ENCODE peak calls at places on chromosome 6, in ten cellular contexts. One of them, this sample, is unnamed.

GRCh38 chr6:16136086-16136485 is 7.2 kb downstream of the MYLIP start:
- DNase-seq in activated CD4-positive, alpha-beta T cell treated with anti-CD3 and anti-CD28 coated beads, Interleukin-2, amount 50 U/mL, for 1 hour: peak; percentile 47
- DNase-seq in Calu3: no peak
- DNase-seq in G401: no peak
- DNase-seq in stimulated activated CD4-positive, alpha-beta T cell treated with anti-CD3 and anti-CD28 coated beads, Interleukin-1b, Interleukin-23, amount 100 ng/mL, for 4 hours: no peak
- DNase-seq in H9: no peak
- DNase-seq in GM23338: no peak
- DNase-seq in stimulated activated CD8-positive, alpha-beta memory T cell treated with anti-CD3 and anti-CD28 coated beads, Interleukin-4, amount 100 ng/mL, for 1 hour: no peak
- DNase-seq in HT-29: no peak
- DNase-seq in cardiac muscle cell: no peak
- DNase-seq in this sample: no peak

GRCh38 chr6:106397441-106397840 is 36.9 kb downstream of the CRYBG1 start:
- DNase-seq in activated CD4-positive, alpha-beta T cell treated with anti-CD3 and anti-CD28 coated beads, Interleukin-2, amount 50 U/mL, for 1 hour: no peak
- DNase-seq in Calu3: no peak
- DNase-seq in G401: no peak
- DNase-seq in stimulated activated CD4-positive, alpha-beta T cell treated with anti-CD3 and anti-CD28 coated beads, Interleukin-1b, Interleukin-23, amount 100 ng/mL, for 4 hours: no peak
- DNase-seq in H9: no peak
- DNase-seq in GM23338: no peak
- DNase-seq in stimulated activated CD8-positive, alpha-beta memory T cell treated with anti-CD3 and anti-CD28 coated beads, Interleukin-4, amount 100 ng/mL, for 1 hour: no peak
- DNase-seq in HT-29: no peak
- DNase-seq in cardiac muscle cell: no peak
- DNase-seq in this sample: no peak

GRCh38 chr6:139778688-139779087 is 404.2 kb upstream of the CITED2 start:
- DNase-seq in activated CD4-positive, alpha-beta T cell treated with anti-CD3 and anti-CD28 coated beads, Interleukin-2, amount 50 U/mL, for 1 hour: no peak
- DNase-seq in Calu3: no peak
- DNase-seq in G401: peak; percentile 74
- DNase-seq in stimulated activated CD4-positive, alpha-beta T cell treated with anti-CD3 and anti-CD28 coated beads, Interleukin-1b, Interleukin-23, amount 100 ng/mL, for 4 hours: no peak
- DNase-seq in H9: no peak
- DNase-seq in GM23338: no peak
- DNase-seq in stimulated activated CD8-positive, alpha-beta memory T cell treated with anti-CD3 and anti-CD28 coated beads, Interleukin-4, amount 100 ng/mL, for 1 hour: no peak
- DNase-seq in HT-29: no peak
- DNase-seq in cardiac muscle cell: peak; percentile 47
- DNase-seq in this sample: no peak

GRCh38 chr6:15843764-15844163 is 180.9 kb upstream of the DTNBP1 start:
- DNase-seq in activated CD4-positive, alpha-beta T cell treated with anti-CD3 and anti-CD28 coated beads, Interleukin-2, amount 50 U/mL, for 1 hour: no peak
- DNase-seq in Calu3: no peak
- DNase-seq in G401: no peak
- DNase-seq in stimulated activated CD4-positive, alpha-beta T cell treated with anti-CD3 and anti-CD28 coated beads, Interleukin-1b, Interleukin-23, amount 100 ng/mL, for 4 hours: no peak
- DNase-seq in H9: no peak
- DNase-seq in GM23338: no peak
- DNase-seq in stimulated activated CD8-positive, alpha-beta memory T cell treated with anti-CD3 and anti-CD28 coated beads, Interleukin-4, amount 100 ng/mL, for 1 hour: no peak
- DNase-seq in HT-29: no peak
- DNase-seq in cardiac muscle cell: no peak
- DNase-seq in this sample: no peak

GRCh38 chr6:6696867-6697531 is 108.5 kb downstream of the LY86 start:
- DNase-seq in activated CD4-positive, alpha-beta T cell treated with anti-CD3 and anti-CD28 coated beads, Interleukin-2, amount 50 U/mL, for 1 hour: no peak
- DNase-seq in Calu3: peak; percentile 55
- DNase-seq in G401: peak; percentile 33
- DNase-seq in stimulated activated CD4-positive, alpha-beta T cell treated with anti-CD3 and anti-CD28 coated beads, Interleukin-1b, Interleukin-23, amount 100 ng/mL, for 4 hours: no peak
- DNase-seq in H9: peak; percentile 76
- DNase-seq in GM23338: peak; percentile 91
- DNase-seq in stimulated activated CD8-positive, alpha-beta memory T cell treated with anti-CD3 and anti-CD28 coated beads, Interleukin-4, amount 100 ng/mL, for 1 hour: no peak
- DNase-seq in HT-29: peak; percentile 60
- DNase-seq in cardiac muscle cell: peak; percentile 78
- DNase-seq in this sample: peak; percentile 33

GRCh38 chr6:152463183-152463582 is 174.0 kb downstream of the SYNE1 start:
- DNase-seq in activated CD4-positive, alpha-beta T cell treated with anti-CD3 and anti-CD28 coated beads, Interleukin-2, amount 50 U/mL, for 1 hour: no peak
- DNase-seq in Calu3: no peak
- DNase-seq in G401: no peak
- DNase-seq in stimulated activated CD4-positive, alpha-beta T cell treated with anti-CD3 and anti-CD28 coated beads, Interleukin-1b, Interleukin-23, amount 100 ng/mL, for 4 hours: no peak
- DNase-seq in H9: no peak
- DNase-seq in GM23338: no peak
- DNase-seq in stimulated activated CD8-positive, alpha-beta memory T cell treated with anti-CD3 and anti-CD28 coated beads, Interleukin-4, amount 100 ng/mL, for 1 hour: no peak
- DNase-seq in HT-29: no peak
- DNase-seq in cardiac muscle cell: no peak
- DNase-seq in this sample: no peak

GRCh38 chr6:40440083-40440482 is 147.1 kb downstream of the LRFN2 start:
- DNase-seq in activated CD4-positive, alpha-beta T cell treated with anti-CD3 and anti-CD28 coated beads, Interleukin-2, amount 50 U/mL, for 1 hour: no peak
- DNase-seq in Calu3: no peak
- DNase-seq in G401: no peak
- DNase-seq in stimulated activated CD4-positive, alpha-beta T cell treated with anti-CD3 and anti-CD28 coated beads, Interleukin-1b, Interleukin-23, amount 100 ng/mL, for 4 hours: no peak
- DNase-seq in H9: no peak
- DNase-seq in GM23338: no peak
- DNase-seq in stimulated activated CD8-positive, alpha-beta memory T cell treated with anti-CD3 and anti-CD28 coated beads, Interleukin-4, amount 100 ng/mL, for 1 hour: no peak
- DNase-seq in HT-29: no peak
- DNase-seq in cardiac muscle cell: peak; percentile 9
- DNase-seq in this sample: no peak

GRCh38 chr6:36928547-36928918 is 26.0 kb upstream of the PI16 start:
- DNase-seq in activated CD4-positive, alpha-beta T cell treated with anti-CD3 and anti-CD28 coated beads, Interleukin-2, amount 50 U/mL, for 1 hour: no peak
- DNase-seq in Calu3: no peak
- DNase-seq in G401: no peak
- DNase-seq in stimulated activated CD4-positive, alpha-beta T cell treated with anti-CD3 and anti-CD28 coated beads, Interleukin-1b, Interleukin-23, amount 100 ng/mL, for 4 hours: no peak
- DNase-seq in H9: no peak
- DNase-seq in GM23338: no peak
- DNase-seq in stimulated activated CD8-positive, alpha-beta memory T cell treated with anti-CD3 and anti-CD28 coated beads, Interleukin-4, amount 100 ng/mL, for 1 hour: no peak
- DNase-seq in HT-29: no peak
- DNase-seq in cardiac muscle cell: no peak
- DNase-seq in this sample: no peak

GRCh38 chr6:100573169-100573568 is 108.4 kb upstream of the SIM1 start:
- DNase-seq in activated CD4-positive, alpha-beta T cell treated with anti-CD3 and anti-CD28 coated beads, Interleukin-2, amount 50 U/mL, for 1 hour: no peak
- DNase-seq in Calu3: peak; percentile 37
- DNase-seq in G401: no peak
- DNase-seq in stimulated activated CD4-positive, alpha-beta T cell treated with anti-CD3 and anti-CD28 coated beads, Interleukin-1b, Interleukin-23, amount 100 ng/mL, for 4 hours: no peak
- DNase-seq in H9: no peak
- DNase-seq in GM23338: peak; percentile 28
- DNase-seq in stimulated activated CD8-positive, alpha-beta memory T cell treated with anti-CD3 and anti-CD28 coated beads, Interleukin-4, amount 100 ng/mL, for 1 hour: no peak
- DNase-seq in HT-29: peak; percentile 29
- DNase-seq in cardiac muscle cell: peak; percentile 61
- DNase-seq in this sample: no peak

GRCh38 chr6:75480425-75480824 is 13.2 kb downstream of the FILIP1 start:
- DNase-seq in activated CD4-positive, alpha-beta T cell treated with anti-CD3 and anti-CD28 coated beads, Interleukin-2, amount 50 U/mL, for 1 hour: no peak
- DNase-seq in Calu3: no peak
- DNase-seq in G401: no peak
- DNase-seq in stimulated activated CD4-positive, alpha-beta T cell treated with anti-CD3 and anti-CD28 coated beads, Interleukin-1b, Interleukin-23, amount 100 ng/mL, for 4 hours: no peak
- DNase-seq in H9: no peak
- DNase-seq in GM23338: no peak
- DNase-seq in stimulated activated CD8-positive, alpha-beta memory T cell treated with anti-CD3 and anti-CD28 coated beads, Interleukin-4, amount 100 ng/mL, for 1 hour: no peak
- DNase-seq in HT-29: no peak
- DNase-seq in cardiac muscle cell: no peak
- DNase-seq in this sample: no peak

GRCh38 chr6:167685654-167686053 is 141.1 kb upstream of the AFDN start:
- DNase-seq in activated CD4-positive, alpha-beta T cell treated with anti-CD3 and anti-CD28 coated beads, Interleukin-2, amount 50 U/mL, for 1 hour: no peak
- DNase-seq in Calu3: no peak
- DNase-seq in G401: no peak
- DNase-seq in stimulated activated CD4-positive, alpha-beta T cell treated with anti-CD3 and anti-CD28 coated beads, Interleukin-1b, Interleukin-23, amount 100 ng/mL, for 4 hours: no peak
- DNase-seq in H9: no peak
- DNase-seq in GM23338: no peak
- DNase-seq in stimulated activated CD8-positive, alpha-beta memory T cell treated with anti-CD3 and anti-CD28 coated beads, Interleukin-4, amount 100 ng/mL, for 1 hour: no peak
- DNase-seq in HT-29: no peak
- DNase-seq in cardiac muscle cell: no peak
- DNase-seq in this sample: no peak

GRCh38 chr6:89501239-89501638 is 68.3 kb downstream of the ANKRD6 start:
- DNase-seq in activated CD4-positive, alpha-beta T cell treated with anti-CD3 and anti-CD28 coated beads, Interleukin-2, amount 50 U/mL, for 1 hour: no peak
- DNase-seq in Calu3: no peak
- DNase-seq in G401: no peak
- DNase-seq in stimulated activated CD4-positive, alpha-beta T cell treated with anti-CD3 and anti-CD28 coated beads, Interleukin-1b, Interleukin-23, amount 100 ng/mL, for 4 hours: no peak
- DNase-seq in H9: no peak
- DNase-seq in GM23338: peak; percentile 88
- DNase-seq in stimulated activated CD8-positive, alpha-beta memory T cell treated with anti-CD3 and anti-CD28 coated beads, Interleukin-4, amount 100 ng/mL, for 1 hour: no peak
- DNase-seq in HT-29: no peak
- DNase-seq in cardiac muscle cell: peak; percentile 14
- DNase-seq in this sample: no peak

GRCh38 chr6:137282253-137282652 is 63.1 kb upstream of the IFNGR1 start:
- DNase-seq in activated CD4-positive, alpha-beta T cell treated with anti-CD3 and anti-CD28 coated beads, Interleukin-2, amount 50 U/mL, for 1 hour: no peak
- DNase-seq in Calu3: no peak
- DNase-seq in G401: no peak
- DNase-seq in stimulated activated CD4-positive, alpha-beta T cell treated with anti-CD3 and anti-CD28 coated beads, Interleukin-1b, Interleukin-23, amount 100 ng/mL, for 4 hours: no peak
- DNase-seq in H9: no peak
- DNase-seq in GM23338: no peak
- DNase-seq in stimulated activated CD8-positive, alpha-beta memory T cell treated with anti-CD3 and anti-CD28 coated beads, Interleukin-4, amount 100 ng/mL, for 1 hour: no peak
- DNase-seq in HT-29: no peak
- DNase-seq in cardiac muscle cell: no peak
- DNase-seq in this sample: no peak

GRCh38 chr6:160076009-160076408 is 45.6 kb upstream of the SLC22A1 start:
- DNase-seq in activated CD4-positive, alpha-beta T cell treated with anti-CD3 and anti-CD28 coated beads, Interleukin-2, amount 50 U/mL, for 1 hour: no peak
- DNase-seq in Calu3: no peak
- DNase-seq in G401: no peak
- DNase-seq in stimulated activated CD4-positive, alpha-beta T cell treated with anti-CD3 and anti-CD28 coated beads, Interleukin-1b, Interleukin-23, amount 100 ng/mL, for 4 hours: no peak
- DNase-seq in H9: no peak
- DNase-seq in GM23338: no peak
- DNase-seq in stimulated activated CD8-positive, alpha-beta memory T cell treated with anti-CD3 and anti-CD28 coated beads, Interleukin-4, amount 100 ng/mL, for 1 hour: no peak
- DNase-seq in HT-29: no peak
- DNase-seq in cardiac muscle cell: no peak
- DNase-seq in this sample: no peak

GRCh38 chr6:91590191-91590590 is 1003.3 kb upstream of the MAP3K7 start:
- DNase-seq in activated CD4-positive, alpha-beta T cell treated with anti-CD3 and anti-CD28 coated beads, Interleukin-2, amount 50 U/mL, for 1 hour: no peak
- DNase-seq in Calu3: no peak
- DNase-seq in G401: no peak
- DNase-seq in stimulated activated CD4-positive, alpha-beta T cell treated with anti-CD3 and anti-CD28 coated beads, Interleukin-1b, Interleukin-23, amount 100 ng/mL, for 4 hours: no peak
- DNase-seq in H9: no peak
- DNase-seq in GM23338: peak; percentile 4
- DNase-seq in stimulated activated CD8-positive, alpha-beta memory T cell treated with anti-CD3 and anti-CD28 coated beads, Interleukin-4, amount 100 ng/mL, for 1 hour: no peak
- DNase-seq in HT-29: no peak
- DNase-seq in cardiac muscle cell: no peak
- DNase-seq in this sample: no peak

GRCh38 chr6:20696676-20697075 is 162.4 kb downstream of the CDKAL1 start:
- DNase-seq in activated CD4-positive, alpha-beta T cell treated with anti-CD3 and anti-CD28 coated beads, Interleukin-2, amount 50 U/mL, for 1 hour: no peak
- DNase-seq in Calu3: no peak
- DNase-seq in G401: no peak
- DNase-seq in stimulated activated CD4-positive, alpha-beta T cell treated with anti-CD3 and anti-CD28 coated beads, Interleukin-1b, Interleukin-23, amount 100 ng/mL, for 4 hours: no peak
- DNase-seq in H9: no peak
- DNase-seq in GM23338: no peak
- DNase-seq in stimulated activated CD8-positive, alpha-beta memory T cell treated with anti-CD3 and anti-CD28 coated beads, Interleukin-4, amount 100 ng/mL, for 1 hour: no peak
- DNase-seq in HT-29: no peak
- DNase-seq in cardiac muscle cell: peak; percentile 87
- DNase-seq in this sample: no peak

GRCh38 chr6:25601797-25602679 is 50.0 kb upstream of the SCGN start:
- DNase-seq in activated CD4-positive, alpha-beta T cell treated with anti-CD3 and anti-CD28 coated beads, Interleukin-2, amount 50 U/mL, for 1 hour: no peak
- DNase-seq in Calu3: no peak
- DNase-seq in G401: peak; percentile 79
- DNase-seq in stimulated activated CD4-positive, alpha-beta T cell treated with anti-CD3 and anti-CD28 coated beads, Interleukin-1b, Interleukin-23, amount 100 ng/mL, for 4 hours: no peak
- DNase-seq in H9: no peak
- DNase-seq in GM23338: peak; percentile 73
- DNase-seq in stimulated activated CD8-positive, alpha-beta memory T cell treated with anti-CD3 and anti-CD28 coated beads, Interleukin-4, amount 100 ng/mL, for 1 hour: no peak
- DNase-seq in HT-29: peak; percentile 69
- DNase-seq in cardiac muscle cell: peak; percentile 80
- DNase-seq in this sample: peak; percentile 66

GRCh38 chr6:4910060-4910746 is 93.6 kb downstream of the RPP40 start:
- DNase-seq in activated CD4-positive, alpha-beta T cell treated with anti-CD3 and anti-CD28 coated beads, Interleukin-2, amount 50 U/mL, for 1 hour: no peak
- DNase-seq in Calu3: no peak
- DNase-seq in G401: no peak
- DNase-seq in stimulated activated CD4-positive, alpha-beta T cell treated with anti-CD3 and anti-CD28 coated beads, Interleukin-1b, Interleukin-23, amount 100 ng/mL, for 4 hours: no peak
- DNase-seq in H9: no peak
- DNase-seq in GM23338: no peak
- DNase-seq in stimulated activated CD8-positive, alpha-beta memory T cell treated with anti-CD3 and anti-CD28 coated beads, Interleukin-4, amount 100 ng/mL, for 1 hour: no peak
- DNase-seq in HT-29: peak; percentile 42
- DNase-seq in cardiac muscle cell: no peak
- DNase-seq in this sample: no peak

GRCh38 chr6:27141472-27142015 is 106.0 kb upstream of the PRSS16 start:
- DNase-seq in activated CD4-positive, alpha-beta T cell treated with anti-CD3 and anti-CD28 coated beads, Interleukin-2, amount 50 U/mL, for 1 hour: no peak
- DNase-seq in Calu3: no peak
- DNase-seq in G401: no peak
- DNase-seq in stimulated activated CD4-positive, alpha-beta T cell treated with anti-CD3 and anti-CD28 coated beads, Interleukin-1b, Interleukin-23, amount 100 ng/mL, for 4 hours: no peak
- DNase-seq in H9: no peak
- DNase-seq in GM23338: no peak
- DNase-seq in stimulated activated CD8-positive, alpha-beta memory T cell treated with anti-CD3 and anti-CD28 coated beads, Interleukin-4, amount 100 ng/mL, for 1 hour: no peak
- DNase-seq in HT-29: no peak
- DNase-seq in cardiac muscle cell: no peak
- DNase-seq in this sample: no peak

GRCh38 chr6:104421650-104422049 is 438.1 kb downstream of the HACE1 start:
- DNase-seq in activated CD4-positive, alpha-beta T cell treated with anti-CD3 and anti-CD28 coated beads, Interleukin-2, amount 50 U/mL, for 1 hour: no peak
- DNase-seq in Calu3: no peak
- DNase-seq in G401: no peak
- DNase-seq in stimulated activated CD4-positive, alpha-beta T cell treated with anti-CD3 and anti-CD28 coated beads, Interleukin-1b, Interleukin-23, amount 100 ng/mL, for 4 hours: no peak
- DNase-seq in H9: no peak
- DNase-seq in GM23338: no peak
- DNase-seq in stimulated activated CD8-positive, alpha-beta memory T cell treated with anti-CD3 and anti-CD28 coated beads, Interleukin-4, amount 100 ng/mL, for 1 hour: no peak
- DNase-seq in HT-29: no peak
- DNase-seq in cardiac muscle cell: no peak
- DNase-seq in this sample: no peak

GRCh38 chr6:11050735-11051134 is 6.6 kb upstream of the ELOVL2 start:
- DNase-seq in activated CD4-positive, alpha-beta T cell treated with anti-CD3 and anti-CD28 coated beads, Interleukin-2, amount 50 U/mL, for 1 hour: no peak
- DNase-seq in Calu3: no peak
- DNase-seq in G401: no peak
- DNase-seq in stimulated activated CD4-positive, alpha-beta T cell treated with anti-CD3 and anti-CD28 coated beads, Interleukin-1b, Interleukin-23, amount 100 ng/mL, for 4 hours: no peak
- DNase-seq in H9: no peak
- DNase-seq in GM23338: no peak
- DNase-seq in stimulated activated CD8-positive, alpha-beta memory T cell treated with anti-CD3 and anti-CD28 coated beads, Interleukin-4, amount 100 ng/mL, for 1 hour: no peak
- DNase-seq in HT-29: no peak
- DNase-seq in cardiac muscle cell: peak; percentile 72
- DNase-seq in this sample: no peak

GRCh38 chr6:135145509-135145865 is 35.6 kb upstream of the MYB start:
- DNase-seq in activated CD4-positive, alpha-beta T cell treated with anti-CD3 and anti-CD28 coated beads, Interleukin-2, amount 50 U/mL, for 1 hour: no peak
- DNase-seq in Calu3: no peak
- DNase-seq in G401: no peak
- DNase-seq in stimulated activated CD4-positive, alpha-beta T cell treated with anti-CD3 and anti-CD28 coated beads, Interleukin-1b, Interleukin-23, amount 100 ng/mL, for 4 hours: no peak
- DNase-seq in H9: no peak
- DNase-seq in GM23338: no peak
- DNase-seq in stimulated activated CD8-positive, alpha-beta memory T cell treated with anti-CD3 and anti-CD28 coated beads, Interleukin-4, amount 100 ng/mL, for 1 hour: no peak
- DNase-seq in HT-29: no peak
- DNase-seq in cardiac muscle cell: peak; percentile 45
- DNase-seq in this sample: no peak

This sample was measured in LoVo.